ENCODE peak calls at places on chromosome 6, in nine cellular contexts. M is mammary epithelial cell, Z is tibial nerve, R is OCI-LY7, K is heart right ventricle, W is spleen, I is thoracic aorta, N is RWPE2, F is A549. T is an unnamed sample.
A peak's percentile ranks its signal among the peaks of the same experiment; 100 is the strongest.

GRCh38 chr6:105952762-105953700 is 133.1 kb upstream of the PRDM1 start:
- DNase-seq in M (no peak), Z (no peak), R (no peak), K (no peak), W (no peak), I (no peak), N (no peak), F (no peak), T (no peak)

GRCh38 chr6:63527658-63528514 is 44.4 kb upstream of the LOC128125822 start:
- DNase-seq in M (peak; percentile 97), Z (peak; percentile 57), R (no peak), K (no peak), W (no peak), I (no peak), N (peak; percentile 81), F (peak; percentile 97), T (peak; percentile 94)

GRCh38 chr6:117951783-117952182 is 44.7 kb downstream of the SLC35F1 start:
- DNase-seq in M (no peak), Z (no peak), R (no peak), K (no peak), W (no peak), I (no peak), N (no peak), F (no peak), T (no peak)

GRCh38 chr6:141513830-141514229 is 618.9 kb upstream of the GJE1 start:
- DNase-seq in M (no peak), Z (no peak), R (no peak), K (no peak), W (no peak), I (no peak), N (no peak), F (no peak), T (no peak)

GRCh38 chr6:66103954-66104353 is 396.9 kb upstream of the EYS start:
- DNase-seq in M (no peak), Z (no peak), R (no peak), K (no peak), W (no peak), I (no peak), N (no peak), F (no peak), T (no peak)

GRCh38 chr6:53615633-53616449 is 49.7 kb downstream of the KLHL31 start:
- DNase-seq in M (peak; percentile 99), Z (no peak), R (no peak), K (no peak), W (no peak), I (no peak), N (peak; percentile 68), F (peak; percentile 98), T (peak; percentile 88)

GRCh38 chr6:82088978-82089855 is 158.3 kb downstream of the IBTK start:
- DNase-seq in M (no peak), Z (no peak), R (no peak), K (no peak), W (no peak), I (no peak), N (no peak), F (no peak), T (no peak)

GRCh38 chr6:68139130-68139529 is 496.0 kb upstream of the ADGRB3 start:
- DNase-seq in M (no peak), Z (no peak), R (no peak), K (no peak), W (no peak), I (no peak), N (no peak), F (no peak), T (no peak)

GRCh38 chr6:44662461-44663121 is 275.1 kb downstream of the CDC5L start:
- DNase-seq in M (no peak), Z (no peak), R (peak; percentile 13), K (no peak), W (no peak), I (no peak), N (no peak), F (no peak), T (no peak)

GRCh38 chr6:85402922-85403321 is 47.0 kb upstream of the NT5E start:
- DNase-seq in M (peak; percentile 79), Z (no peak), R (no peak), K (no peak), W (no peak), I (no peak), N (no peak), F (no peak), T (peak; percentile 50)

GRCh38 chr6:35360349-35361138 is 18.2 kb downstream of the PPARD start:
- DNase-seq in M (peak; percentile 70), Z (no peak), R (no peak), K (peak; percentile 48), W (no peak), I (no peak), N (no peak), F (peak; percentile 14), T (no peak)

GRCh38 chr6:6452002-6452401 is 131.5 kb upstream of the F13A1 start:
- DNase-seq in M (no peak), Z (no peak), R (no peak), K (peak; percentile 19), W (no peak), I (no peak), N (no peak), F (no peak), T (no peak)

GRCh38 chr6:124480021-124480430 is 482.2 kb upstream of the RNF217 start:
- DNase-seq in M (no peak), Z (no peak), R (no peak), K (no peak), W (no peak), I (no peak), N (no peak), F (no peak), T (no peak)

GRCh38 chr6:150293423-150294280 is 75.2 kb upstream of the IYD start:
- DNase-seq in M (peak; percentile 82), Z (no peak), R (no peak), K (no peak), W (no peak), I (no peak), N (no peak), F (peak; percentile 26), T (peak; percentile 60)

GRCh38 chr6:29375191-29375590 is at the start of gene OR12D3:
- DNase-seq in M (no peak), Z (no peak), R (no peak), K (no peak), W (no peak), I (no peak), N (no peak), F (no peak), T (no peak)

GRCh38 chr6:29376003-29376402 is 912 bp upstream of the OR12D3 start:
- DNase-seq in M (peak; percentile 6), Z (no peak), R (no peak), K (no peak), W (no peak), I (no peak), N (no peak), F (peak; percentile 4), T (peak; percentile 29)
- TF ChIP-seq CTCF in M (peak; percentile 28), Z (no peak), R (no peak), K (no peak), W (no peak), I (no peak), N (peak; percentile 32), F (no peak), T (no peak)

DNA sequence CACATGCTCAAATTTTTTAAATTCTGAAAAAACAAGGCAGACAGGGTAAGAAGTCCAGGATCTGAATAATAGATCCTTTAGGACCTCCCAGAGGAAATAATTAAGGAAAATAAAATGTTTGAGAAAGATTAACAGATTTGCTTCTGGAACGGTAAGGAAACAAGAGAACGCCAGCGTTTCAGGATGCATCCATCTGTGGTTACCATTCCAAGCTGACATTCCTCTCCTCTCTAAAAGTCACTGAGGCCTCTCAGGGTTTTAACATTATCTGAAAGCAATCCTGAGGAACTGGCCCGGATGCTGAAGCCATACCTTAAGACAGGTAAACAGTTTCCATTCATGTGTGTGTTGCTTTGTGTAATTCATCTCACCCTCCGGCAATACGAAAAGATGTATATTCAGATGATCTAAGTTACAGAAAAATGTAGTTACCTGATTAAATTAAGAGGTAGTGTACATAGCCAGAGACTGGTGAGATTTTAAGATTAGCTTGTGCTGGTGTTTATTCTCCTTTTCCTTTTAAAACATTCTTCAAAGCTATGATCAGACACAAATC is 68.3 kb upstream of the BACH2 start:
- DNase-seq in M (no peak), Z (no peak), R (no peak), K (no peak), W (no peak), I (no peak), N (no peak), F (no peak), T (no peak)
- H3K27ac ChIP-seq in M (no peak overlapping the region), Z (no peak overlapping the region), R (no peak overlapping the region), K (no peak overlapping the region), W (no peak overlapping the region), I (no peak overlapping the region), N (no peak overlapping the region), F (no peak overlapping the region), T (no peak overlapping the region)

DNA sequence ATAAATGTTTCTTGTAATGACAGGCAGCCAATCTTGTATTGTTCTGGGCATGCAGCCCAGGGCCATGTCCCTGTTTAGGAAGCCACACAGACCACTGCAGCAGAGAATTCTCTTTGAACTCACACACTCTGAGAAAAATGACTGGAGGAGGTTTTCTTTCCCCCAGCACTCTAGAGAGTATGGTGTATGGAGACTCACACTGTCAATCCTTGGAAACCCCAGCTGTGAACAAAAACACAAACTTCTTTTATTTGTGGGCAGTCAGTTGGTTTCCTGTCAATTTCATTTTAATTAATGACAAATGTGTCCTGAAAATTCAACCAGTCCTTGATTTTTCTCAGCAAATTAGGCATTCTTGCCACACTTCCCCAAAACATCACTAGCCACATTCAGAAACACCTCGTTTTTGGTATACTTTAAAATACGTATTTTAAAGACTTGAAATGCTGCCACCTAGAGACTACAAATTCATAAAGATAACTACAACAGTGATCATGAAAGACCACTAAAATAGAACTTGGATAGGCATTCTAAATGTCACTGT is 52.9 kb upstream of the UFL1 start:
- DNase-seq in M (no peak), Z (no peak), R (peak; percentile 14), K (no peak), W (no peak), I (no peak), N (no peak), F (no peak), T (no peak)
- TF ChIP-seq CTCF in M (peak; percentile 18), Z (no peak), R (peak; percentile 75), K (no peak), W (no peak), I (no peak), N (peak; percentile 42), F (peak; percentile 13), T (no peak)

GRCh38 chr6:149271348-149272340 is 45.9 kb upstream of the TAB2 start:
- DNase-seq in M (no peak), Z (peak; percentile 22), R (peak; percentile 21), K (no peak), W (peak; percentile 84), I (no peak), N (no peak), F (no peak), T (no peak)

GRCh38 chr6:149273318-149273717 is 44.2 kb upstream of the TAB2 start:
- DNase-seq in M (no peak), Z (peak; percentile 18), R (no peak), K (no peak), W (peak; percentile 88), I (no peak), N (no peak), F (no peak), T (no peak)

GRCh38 chr6:149278996-149279395 is 38.5 kb upstream of the TAB2 start:
- DNase-seq in M (no peak), Z (no peak), R (no peak), K (no peak), W (no peak), I (no peak), N (no peak), F (no peak), T (no peak)

GRCh38 chr6:149275621-149276020 is 41.9 kb upstream of the TAB2 start:
- DNase-seq in M (no peak), Z (no peak), R (no peak), K (no peak), W (no peak), I (no peak), N (no peak), F (no peak), T (no peak)

GRCh38 chr6:149277621-149278020 is 39.9 kb upstream of the TAB2 start:
- DNase-seq in M (no peak), Z (no peak), R (no peak), K (no peak), W (no peak), I (no peak), N (no peak), F (no peak), T (no peak)
- H3K27ac ChIP-seq in M (no peak overlapping the region), Z (no peak overlapping the region), R (no peak overlapping the region), K (no peak overlapping the region), W (no peak overlapping the region), I (no peak overlapping the region), N (no peak overlapping the region), F (no peak overlapping the region), T (no peak overlapping the region)

T was measured in RWPE1.